ENCODE peak calls at places on chromosomes 1 and 21, in eight cellular contexts. One of them, this sample, is unnamed.

GRCh38 chr1:116261227-116261626 is 111.8 kb upstream of the ATP1A1 start:
- DNase-seq in hepatocyte: peak; percentile 26
- DNase-seq in AG09309: no peak
- DNase-seq in heart left ventricle: no peak
- DNase-seq in left ventricle myocardium inferior: no peak
- DNase-seq in CD8-positive, alpha-beta T cell: no peak
- DNase-seq in A549: no peak
- DNase-seq in fibroblast of villous mesenchyme: peak; percentile 7
- DNase-seq in this sample: no peak

GRCh38 chr21:32366191-32366590 is 26.6 kb downstream of the URB1 start:
- DNase-seq in left ventricle myocardium inferior: no peak
- DNase-seq in CD8-positive, alpha-beta T cell: peak; percentile 7
- DNase-seq in hepatocyte: no peak
- DNase-seq in AG09309: no peak
- DNase-seq in fibroblast of villous mesenchyme: no peak
- DNase-seq in A549: no peak
- DNase-seq in heart left ventricle: no peak
- DNase-seq in this sample: no peak

GRCh38 chr21:25370311-25370744 is 237.0 kb downstream of the MRPL39 start:
- DNase-seq in left ventricle myocardium inferior: no peak
- DNase-seq in fibroblast of villous mesenchyme: peak; percentile 65
- DNase-seq in heart left ventricle: no peak
- DNase-seq in A549: no peak
- DNase-seq in CD8-positive, alpha-beta T cell: no peak
- DNase-seq in hepatocyte: peak; percentile 31
- DNase-seq in AG09309: peak; percentile 62
- DNase-seq in this sample: no peak

GRCh38 chr1:74245168-74245753 is 10.1 kb downstream of the TNNI3K start:
- DNase-seq in AG09309: no peak
- DNase-seq in left ventricle myocardium inferior: no peak
- DNase-seq in CD8-positive, alpha-beta T cell: no peak
- DNase-seq in fibroblast of villous mesenchyme: no peak
- DNase-seq in heart left ventricle: no peak
- DNase-seq in hepatocyte: no peak
- DNase-seq in A549: no peak
- DNase-seq in this sample: no peak

GRCh38 chr1:11616766-11617165 is 37.5 kb downstream of the FBXO2 start:
- DNase-seq in A549: no peak
- DNase-seq in heart left ventricle: no peak
- DNase-seq in left ventricle myocardium inferior: no peak
- DNase-seq in AG09309: no peak
- DNase-seq in hepatocyte: no peak
- DNase-seq in CD8-positive, alpha-beta T cell: no peak
- DNase-seq in fibroblast of villous mesenchyme: no peak
- DNase-seq in this sample: no peak

GRCh38 chr21:41642399-41642798 is 124.5 kb downstream of the RIPK4 start:
- DNase-seq in AG09309: no peak
- DNase-seq in A549: no peak
- DNase-seq in left ventricle myocardium inferior: no peak
- DNase-seq in CD8-positive, alpha-beta T cell: no peak
- DNase-seq in hepatocyte: no peak
- DNase-seq in heart left ventricle: no peak
- DNase-seq in fibroblast of villous mesenchyme: no peak
- DNase-seq in this sample: no peak

GRCh38 chr1:19815801-19816736 is 986 bp upstream of the RNF186 start:
- DNase-seq in heart left ventricle: no peak
- DNase-seq in fibroblast of villous mesenchyme: no peak
- DNase-seq in hepatocyte: peak; percentile 86
- DNase-seq in left ventricle myocardium inferior: no peak
- DNase-seq in A549: no peak
- DNase-seq in AG09309: no peak
- DNase-seq in CD8-positive, alpha-beta T cell: no peak
- DNase-seq in this sample: no peak

GRCh38 chr1:6178751-6179563 is 1.2 kb downstream of the CHD5 start:
- DNase-seq in AG09309: no peak
- DNase-seq in A549: no peak
- DNase-seq in hepatocyte: no peak
- DNase-seq in CD8-positive, alpha-beta T cell: no peak
- DNase-seq in fibroblast of villous mesenchyme: no peak
- DNase-seq in left ventricle myocardium inferior: no peak
- DNase-seq in heart left ventricle: no peak
- DNase-seq in this sample: no peak

GRCh38 chr1:31707711-31708110 is 3.9 kb upstream of the COL16A1 start:
- DNase-seq in hepatocyte: no peak
- DNase-seq in fibroblast of villous mesenchyme: peak; percentile 74
- DNase-seq in A549: no peak
- DNase-seq in left ventricle myocardium inferior: no peak
- DNase-seq in CD8-positive, alpha-beta T cell: no peak
- DNase-seq in heart left ventricle: no peak
- DNase-seq in AG09309: no peak
- DNase-seq in this sample: no peak

GRCh38 chr1:88650676-88651418 is 33.2 kb upstream of the PKN2 start:
- DNase-seq in A549: no peak
- DNase-seq in AG09309: no peak
- DNase-seq in hepatocyte: peak; percentile 21
- DNase-seq in fibroblast of villous mesenchyme: peak; percentile 60
- DNase-seq in left ventricle myocardium inferior: no peak
- DNase-seq in CD8-positive, alpha-beta T cell: no peak
- DNase-seq in heart left ventricle: no peak
- DNase-seq in this sample: no peak

GRCh38 chr1:159071970-159072582 is 4.5 kb downstream of the AIM2 start:
- DNase-seq in left ventricle myocardium inferior: no peak
- DNase-seq in CD8-positive, alpha-beta T cell: no peak
- DNase-seq in AG09309: peak; percentile 57
- DNase-seq in A549: peak; percentile 69
- DNase-seq in heart left ventricle: no peak
- DNase-seq in fibroblast of villous mesenchyme: peak; percentile 82
- DNase-seq in hepatocyte: peak; percentile 78
- DNase-seq in this sample: no peak

GRCh38 chr21:23725576-23725975 is 1881.7 kb downstream of the MRPL39 start:
- DNase-seq in left ventricle myocardium inferior: no peak
- DNase-seq in fibroblast of villous mesenchyme: no peak
- DNase-seq in AG09309: no peak
- DNase-seq in CD8-positive, alpha-beta T cell: no peak
- DNase-seq in heart left ventricle: no peak
- DNase-seq in hepatocyte: no peak
- DNase-seq in A549: no peak
- DNase-seq in this sample: no peak

GRCh38 chr1:51044834-51045233 is 57.2 kb upstream of the C1orf185 start:
- DNase-seq in hepatocyte: no peak
- DNase-seq in A549: no peak
- DNase-seq in AG09309: no peak
- DNase-seq in fibroblast of villous mesenchyme: peak; percentile 27
- DNase-seq in left ventricle myocardium inferior: no peak
- DNase-seq in heart left ventricle: no peak
- DNase-seq in CD8-positive, alpha-beta T cell: no peak
- DNase-seq in this sample: no peak

GRCh38 chr1:98709906-98710305 is 48.4 kb downstream of the SNX7 start:
- DNase-seq in fibroblast of villous mesenchyme: no peak
- DNase-seq in left ventricle myocardium inferior: no peak
- DNase-seq in CD8-positive, alpha-beta T cell: no peak
- DNase-seq in A549: no peak
- DNase-seq in heart left ventricle: no peak
- DNase-seq in AG09309: no peak
- DNase-seq in hepatocyte: no peak
- DNase-seq in this sample: no peak

GRCh38 chr1:32127780-32128179 is 19.9 kb downstream of the KPNA6 start:
- DNase-seq in CD8-positive, alpha-beta T cell: no peak
- DNase-seq in A549: no peak
- DNase-seq in fibroblast of villous mesenchyme: no peak
- DNase-seq in heart left ventricle: no peak
- DNase-seq in hepatocyte: no peak
- DNase-seq in left ventricle myocardium inferior: no peak
- DNase-seq in AG09309: no peak
- DNase-seq in this sample: no peak

GRCh38 chr1:155186266-155186954 is 12.8 kb downstream of the TRIM46 start:
- DNase-seq in A549: no peak
- DNase-seq in fibroblast of villous mesenchyme: no peak
- DNase-seq in AG09309: no peak
- DNase-seq in CD8-positive, alpha-beta T cell: no peak
- DNase-seq in left ventricle myocardium inferior: peak; percentile 3
- DNase-seq in hepatocyte: peak; percentile 54
- DNase-seq in heart left ventricle: peak; percentile 3
- DNase-seq in this sample: no peak

GRCh38 chr1:40032240-40032891 is 8.2 kb upstream of the CAP1 start:
- DNase-seq in heart left ventricle: no peak
- DNase-seq in fibroblast of villous mesenchyme: peak; percentile 75
- DNase-seq in AG09309: no peak
- DNase-seq in left ventricle myocardium inferior: no peak
- DNase-seq in hepatocyte: peak; percentile 78
- DNase-seq in CD8-positive, alpha-beta T cell: peak; percentile 63
- DNase-seq in A549: peak; percentile 57
- DNase-seq in this sample: peak; percentile 45

GRCh38 chr1:228344631-228345072 is 62.0 kb downstream of the TRIM11 start:
- DNase-seq in AG09309: no peak
- DNase-seq in A549: peak; percentile 23
- DNase-seq in left ventricle myocardium inferior: peak; percentile 7
- DNase-seq in CD8-positive, alpha-beta T cell: no peak
- DNase-seq in heart left ventricle: peak; percentile 29
- DNase-seq in hepatocyte: no peak
- DNase-seq in fibroblast of villous mesenchyme: no peak
- DNase-seq in this sample: no peak

GRCh38 chr1:17155257-17155895 is 36.1 kb upstream of the PADI2 start:
- DNase-seq in hepatocyte: peak; percentile 30
- DNase-seq in A549: no peak
- DNase-seq in heart left ventricle: no peak
- DNase-seq in CD8-positive, alpha-beta T cell: no peak
- DNase-seq in AG09309: peak; percentile 32
- DNase-seq in fibroblast of villous mesenchyme: peak; percentile 82
- DNase-seq in left ventricle myocardium inferior: no peak
- DNase-seq in this sample: no peak

GRCh38 chr1:93732514-93732913 is 50.9 kb upstream of the BCAR3 start:
- DNase-seq in heart left ventricle: no peak
- DNase-seq in left ventricle myocardium inferior: no peak
- DNase-seq in AG09309: no peak
- DNase-seq in CD8-positive, alpha-beta T cell: no peak
- DNase-seq in hepatocyte: no peak
- DNase-seq in A549: no peak
- DNase-seq in fibroblast of villous mesenchyme: no peak
- DNase-seq in this sample: no peak

GRCh38 chr1:18991585-18991984 is 35.1 kb upstream of the IFFO2 start:
- DNase-seq in hepatocyte: no peak
- DNase-seq in heart left ventricle: no peak
- DNase-seq in fibroblast of villous mesenchyme: no peak
- DNase-seq in left ventricle myocardium inferior: no peak
- DNase-seq in CD8-positive, alpha-beta T cell: no peak
- DNase-seq in A549: no peak
- DNase-seq in AG09309: no peak
- DNase-seq in this sample: no peak

GRCh38 chr1:51733793-51734522 is 117.1 kb downstream of the OSBPL9 start:
- DNase-seq in left ventricle myocardium inferior: no peak
- DNase-seq in A549: no peak
- DNase-seq in AG09309: no peak
- DNase-seq in heart left ventricle: no peak
- DNase-seq in hepatocyte: no peak
- DNase-seq in fibroblast of villous mesenchyme: no peak
- DNase-seq in CD8-positive, alpha-beta T cell: no peak
- DNase-seq in this sample: no peak

GRCh38 chr1:118989878-118990378 is 1.8 kb upstream of the TBX15 start:
- DNase-seq in AG09309: no peak
- DNase-seq in heart left ventricle: no peak
- DNase-seq in A549: no peak
- DNase-seq in fibroblast of villous mesenchyme: no peak
- DNase-seq in left ventricle myocardium inferior: no peak
- DNase-seq in CD8-positive, alpha-beta T cell: no peak
- DNase-seq in hepatocyte: no peak
- DNase-seq in this sample: no peak
- H3K4me3 ChIP-seq in AG09309: no peak overlapping the region
- H3K4me3 ChIP-seq in heart left ventricle: no peak overlapping the region
- H3K4me3 ChIP-seq in A549: no peak overlapping the region
- H3K4me3 ChIP-seq in fibroblast of villous mesenchyme: no peak overlapping the region
- H3K4me3 ChIP-seq in left ventricle myocardium inferior: no peak overlapping the region
- H3K4me3 ChIP-seq in CD8-positive, alpha-beta T cell: no peak overlapping the region
- H3K4me3 ChIP-seq in hepatocyte: no peak overlapping the region
- H3K4me3 ChIP-seq in this sample: no peak overlapping the region

DNA sequence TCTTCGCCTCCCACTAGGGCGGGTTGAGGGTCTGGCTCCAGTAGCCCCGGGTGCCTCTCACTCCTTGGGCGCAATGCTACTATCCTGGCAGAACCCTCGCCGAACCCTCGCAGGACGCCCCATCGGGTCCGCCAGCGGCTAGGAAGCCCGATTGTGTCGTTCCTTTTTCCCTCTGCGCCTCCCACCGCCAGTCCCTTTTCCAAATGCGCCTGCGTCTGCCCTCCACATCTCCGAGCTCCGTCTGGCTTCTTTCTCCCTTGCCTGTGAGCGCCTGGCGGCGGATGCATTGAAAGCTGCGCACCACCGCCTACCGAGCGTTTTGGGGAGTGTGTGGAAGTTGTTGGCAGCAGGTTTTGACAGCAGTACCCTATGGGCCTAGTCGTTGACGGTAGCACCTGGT is 1.0 kb upstream of the DIRAS3 start:
- DNase-seq in CD8-positive, alpha-beta T cell: no peak
- DNase-seq in heart left ventricle: peak; percentile 74
- DNase-seq in hepatocyte: peak; percentile 77
- DNase-seq in A549: no peak
- DNase-seq in AG09309: peak; percentile 49
- DNase-seq in fibroblast of villous mesenchyme: peak; percentile 70
- DNase-seq in left ventricle myocardium inferior: peak; percentile 38
- DNase-seq in this sample: no peak
- TF ChIP-seq CTCF in CD8-positive, alpha-beta T cell: no peak
- TF ChIP-seq CTCF in heart left ventricle: peak; percentile 24
- TF ChIP-seq CTCF in hepatocyte: peak; percentile 44
- TF ChIP-seq CTCF in A549: no peak
- TF ChIP-seq CTCF in AG09309: peak; percentile 82
- TF ChIP-seq CTCF in fibroblast of villous mesenchyme: peak; percentile 61
- TF ChIP-seq CTCF in left ventricle myocardium inferior: peak; percentile 52
- TF ChIP-seq CTCF in this sample: no peak

DNA sequence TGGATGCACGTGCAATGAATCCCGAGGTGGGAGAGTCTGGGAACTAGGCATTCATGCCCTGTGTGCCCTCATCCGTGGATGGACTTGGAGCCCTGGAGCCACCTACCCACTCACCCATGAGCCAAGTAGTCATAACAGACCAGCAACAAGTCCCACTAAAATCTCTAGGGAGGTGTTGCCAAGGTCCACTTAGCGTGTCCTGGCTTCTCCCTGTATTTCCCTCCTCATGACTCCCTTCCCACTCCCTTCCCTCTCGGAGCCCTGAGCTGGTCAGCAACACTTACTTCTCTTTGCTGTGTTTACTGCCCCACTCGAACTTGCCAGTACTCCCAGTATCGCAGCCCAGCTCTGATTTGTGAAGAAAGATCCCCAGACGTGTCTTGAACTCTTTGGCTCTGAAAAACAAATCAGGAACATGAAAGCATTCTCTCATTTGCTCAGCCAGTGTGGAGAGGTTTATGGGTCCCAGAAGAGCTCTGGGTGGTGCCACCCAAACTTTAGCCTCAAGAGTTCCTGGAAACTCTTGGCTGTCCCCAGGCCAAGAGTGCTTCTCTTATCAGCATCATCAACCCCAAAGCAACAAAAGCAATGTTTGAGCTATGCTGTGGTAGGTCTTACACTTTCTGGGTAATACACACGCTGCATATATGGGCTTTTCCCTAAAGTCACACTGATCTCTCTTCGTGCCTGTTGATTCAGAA is 1.1 kb downstream of the RGS16 start:
- DNase-seq in heart left ventricle: no peak
- DNase-seq in left ventricle myocardium inferior: no peak
- DNase-seq in A549: no peak
- DNase-seq in hepatocyte: no peak
- DNase-seq in AG09309: no peak
- DNase-seq in fibroblast of villous mesenchyme: no peak
- DNase-seq in CD8-positive, alpha-beta T cell: no peak
- DNase-seq in this sample: peak; percentile 68
- H3K4me3 ChIP-seq in heart left ventricle: peak overlapping the region; percentile 69
- H3K4me3 ChIP-seq in left ventricle myocardium inferior: peak overlapping the region; percentile 73
- H3K4me3 ChIP-seq in A549: no peak overlapping the region
- H3K4me3 ChIP-seq in hepatocyte: no peak overlapping the region
- H3K4me3 ChIP-seq in AG09309: no peak overlapping the region
- H3K4me3 ChIP-seq in fibroblast of villous mesenchyme: peak overlapping the region; percentile 40
- H3K4me3 ChIP-seq in CD8-positive, alpha-beta T cell: no peak overlapping the region
- H3K4me3 ChIP-seq in this sample: peak overlapping the region; percentile 4

GRCh38 chr1:29709711-29710169 is 473.4 kb downstream of the PTPRU start:
- DNase-seq in CD8-positive, alpha-beta T cell: no peak
- DNase-seq in fibroblast of villous mesenchyme: peak; percentile 26
- DNase-seq in left ventricle myocardium inferior: no peak
- DNase-seq in hepatocyte: no peak
- DNase-seq in AG09309: no peak
- DNase-seq in heart left ventricle: no peak
- DNase-seq in A549: no peak
- DNase-seq in this sample: no peak
- TF ChIP-seq CTCF in CD8-positive, alpha-beta T cell: no peak
- TF ChIP-seq CTCF in fibroblast of villous mesenchyme: no peak
- TF ChIP-seq CTCF in left ventricle myocardium inferior: no peak
- TF ChIP-seq CTCF in hepatocyte: no peak
- TF ChIP-seq CTCF in AG09309: no peak
- TF ChIP-seq CTCF in heart left ventricle: no peak
- TF ChIP-seq CTCF in A549: no peak
- TF ChIP-seq CTCF in this sample: no peak